ENCODE peak calls at places on chromosomes 1 and 21, in six cellular contexts. M is lung; U is mesendoderm; R is naive thymus-derived CD4-positive, alpha-beta T cell; G is MG63; K is GM12878. Y is an unnamed sample. For H3K27me3, the result is how much of the 10 kb centered on the place peaks cover.

GRCh38 chr1:181595234-181595633 is 111.9 kb downstream of the CACNA1E start:
- DNase-seq in K (no peak), G (no peak), R (no peak), M (no peak), U (no peak), Y (no peak)

GRCh38 chr1:1926346-1926811 is 7.3 kb upstream of the TMEM52 start:
- DNase-seq in K (no peak), G (no peak), R (no peak), U (no peak), M (no peak), Y (peak)

GRCh38 chr1:159911668-159912067 is 11.7 kb upstream of the CFAP45 start:
- DNase-seq in G (no peak), R (no peak), M (no peak), U (no peak), K (no peak), Y (no peak)

GRCh38 chr1:161730050-161730564 is 8.8 kb downstream of the FCRLB start:
- DNase-seq in R (no peak), K (no peak), G (peak), U (no peak), M (no peak), Y (no peak)

GRCh38 chr1:16924216-16924918 is 2.6 kb downstream of the CROCC start:
- DNase-seq in R (no peak), M (no peak), K (no peak), U (no peak), G (no peak), Y (no peak)

GRCh38 chr1:119674835-119675289 is 26.8 kb upstream of the ZNF697 start:
- DNase-seq in G (peak), M (peak), U (peak), K (no peak), R (no peak), Y (peak)

GRCh38 chr1:183914283-183914682 is 109.4 kb downstream of the RGL1 start:
- DNase-seq in U (no peak), R (no peak), G (no peak), K (no peak), M (no peak), Y (no peak)

GRCh38 chr1:11211925-11212587 is 22.9 kb downstream of the ANGPTL7 start:
- DNase-seq in U (no peak), R (no peak), K (no peak), M (no peak), G (no peak), Y (no peak)

GRCh38 chr1:196309386-196309785 is 298.9 kb downstream of the KCNT2 start:
- DNase-seq in M (no peak), U (no peak), G (no peak), K (no peak), R (no peak), Y (no peak)

GRCh38 chr21:36692844-36693143 is 6.1 kb upstream of the SIM2 start:
- DNase-seq in K (no peak), U (no peak), G (no peak), R (no peak), M (no peak), Y (no peak)

GRCh38 chr21:36693144-36694040 is 5.5 kb upstream of the SIM2 start:
- DNase-seq in K (no peak), M (no peak), U (peak), R (no peak), G (no peak), Y (no peak)

GRCh38 chr21:36695283-36695634 is 3.7 kb upstream of the SIM2 start:
- DNase-seq in R (no peak), G (no peak), U (no peak), M (no peak), K (no peak), Y (no peak)

GRCh38 chr21:36694593-36695282 is 4.2 kb upstream of the SIM2 start:
- DNase-seq in U (peak), M (no peak), R (no peak), K (no peak), G (no peak), Y (no peak)

DNA sequence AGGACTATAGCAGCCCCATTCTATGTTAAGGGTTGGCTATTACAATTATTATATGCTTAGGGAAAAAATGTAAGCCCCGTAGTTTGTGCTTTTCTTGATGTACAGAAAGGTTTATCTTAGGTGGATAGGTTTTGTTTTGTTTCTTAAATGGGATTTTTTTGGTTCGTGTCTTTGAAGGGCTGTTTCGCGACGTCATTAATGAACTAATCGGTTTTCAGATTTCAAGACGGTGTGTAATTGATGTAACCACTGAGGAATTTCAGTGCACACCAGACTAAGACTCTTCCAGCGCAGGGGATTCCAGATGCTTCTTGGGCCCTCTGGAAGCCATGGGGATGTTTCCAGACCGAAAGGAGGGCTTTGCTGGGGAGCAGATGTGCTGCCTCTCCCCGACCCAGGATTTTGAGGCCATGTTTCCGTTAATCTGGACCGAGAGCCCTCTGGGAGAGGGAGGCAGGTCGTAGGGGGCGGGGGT is 4.8 kb upstream of the SIM2 start:
- DNase-seq in U (peak), M (no peak), K (no peak), R (no peak), G (no peak), Y (no peak)
- H3K27me3 ChIP-seq in U (half or more), M (under half), K (under half), R (under half), G (under half), Y (half or more)

DNA sequence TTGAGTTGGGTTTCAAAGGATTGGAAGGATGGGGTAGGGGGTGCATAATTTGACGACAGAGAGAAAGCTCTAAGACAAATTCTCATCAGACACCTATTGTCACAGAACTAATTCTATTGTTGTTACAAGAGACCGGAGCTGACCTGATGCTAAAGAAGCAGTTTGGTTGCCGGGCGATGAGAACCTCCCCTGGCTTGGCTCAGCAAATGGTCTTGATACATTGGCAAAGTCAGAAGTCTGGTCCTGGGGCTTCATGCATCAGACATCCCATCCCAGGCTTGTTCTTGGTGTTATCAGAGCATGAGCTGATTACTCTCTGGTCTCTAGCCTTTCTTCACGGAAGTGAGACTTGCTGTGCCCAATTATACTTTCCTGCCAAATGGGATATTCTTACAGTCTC is 15.4 kb downstream of the TRIM67 start:
- DNase-seq in K (no peak), U (no peak), M (no peak), G (no peak), R (no peak), Y (no peak)
- H3K27me3 ChIP-seq in K (under half), U (under half), M (under half), G (under half), R (under half), Y (half or more)

GRCh38 chr1:20729990-20730689 is 2.4 kb downstream of the SH2D5 start:
- DNase-seq in U (no peak), R (no peak), M (no peak), K (no peak), G (no peak), Y (peak)
- H3K27me3 ChIP-seq in U (under half), R (under half), M (under half), K (under half), G (under half), Y (half or more)

DNA sequence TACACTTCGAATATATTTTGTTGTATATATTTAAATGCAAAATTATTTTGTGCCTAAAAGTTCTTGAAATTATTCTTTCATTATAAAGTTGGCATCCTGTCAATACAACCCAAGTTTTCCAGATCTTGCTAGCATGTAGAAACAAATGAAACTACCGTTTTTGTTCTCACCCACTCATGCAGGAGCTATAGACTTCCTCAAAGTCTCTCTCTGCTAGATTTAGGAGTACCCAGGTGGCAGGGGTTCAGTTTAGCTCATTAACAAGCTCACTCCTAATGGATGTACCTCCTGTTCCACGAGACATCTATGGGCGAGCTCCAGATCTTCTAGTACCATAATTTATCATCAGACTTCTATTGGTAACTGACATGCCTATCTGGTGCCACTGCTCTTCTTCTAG is 390.2 kb upstream of the POU3F1 start:
- DNase-seq in U (no peak), M (no peak), G (no peak), R (no peak), K (no peak), Y (no peak)
- H3K27me3 ChIP-seq in U (under half), M (under half), G (under half), R (under half), K (under half), Y (under half)